ENCODE peak calls at places on chromosome 1, in nine cellular contexts. L is neuronal stem cell; K is GM13976; S is T-cell; J is CD8-positive, alpha-beta T cell; P is Karpas-422; U is activated effector memory CD4-positive, alpha-beta T cell treated with Interleukin-2 at 50 U/mL for 16 hours; T is GM10248; W is naive B cell. X is an unnamed sample.

GRCh38 chr1:223423641-223424233 is 30.5 kb downstream of the CCDC185 start:
- DNase-seq in S (no peak), P (no peak), T (no peak), W (no peak), U (no peak), K (no peak), L (no peak), J (no peak), X (no peak)

GRCh38 chr1:17973694-17974093 is 133.9 kb upstream of the IGSF21 start:
- DNase-seq in J (no peak), K (no peak), U (no peak), P (no peak), L (no peak), W (no peak), S (no peak), T (no peak), X (no peak)

GRCh38 chr1:55286851-55287602 is 71.9 kb upstream of the USP24 start:
- DNase-seq in W (no peak), S (no peak), K (no peak), T (no peak), P (no peak), U (no peak), L (no peak), J (no peak), X (no peak)

GRCh38 chr1:203208181-203208580 is 21.3 kb downstream of the CHIT1 start:
- DNase-seq in T (no peak), W (no peak), U (no peak), K (no peak), J (no peak), L (no peak), S (no peak), P (no peak), X (no peak)

GRCh38 chr1:223006794-223007193 is 136.3 kb downstream of the TLR5 start:
- DNase-seq in P (no peak), L (no peak), T (no peak), S (no peak), K (no peak), W (no peak), J (no peak), U (no peak), X (no peak)

GRCh38 chr1:162626089-162626488 is 6.2 kb upstream of the DDR2 start:
- DNase-seq in T (no peak), J (no peak), P (peak), S (no peak), U (no peak), W (no peak), K (no peak), L (no peak), X (no peak)

GRCh38 chr1:230356869-230357778 is 69.0 kb downstream of the PGBD5 start:
- DNase-seq in T (no peak), K (no peak), P (no peak), J (no peak), W (no peak), L (no peak), U (no peak), S (no peak), X (no peak)

GRCh38 chr1:43978551-43979260 is at the start of gene B4GALT2:
- DNase-seq in J (no peak), L (no peak), K (peak), W (peak), P (peak), S (peak), U (peak), T (peak), X (no peak)

GRCh38 chr1:1306070-1306660 is 1.6 kb downstream of the ACAP3 start:
- DNase-seq in W (no peak), T (no peak), L (no peak), P (peak), J (no peak), S (no peak), K (no peak), U (no peak), X (no peak)

GRCh38 chr1:236315518-236315917 is 33.8 kb upstream of the ERO1B start:
- DNase-seq in L (no peak), U (no peak), J (no peak), P (no peak), T (no peak), K (no peak), W (no peak), S (no peak), X (no peak)